ENCODE peak calls at places on chromosomes 1 and 21, in nine cellular contexts. S is left ventricle myocardium inferior; I is esophagus squamous epithelium; O is ovary; G is epithelial cell of esophagus; X is WTC11; J is AG10803; E is CD4-positive, alpha-beta T cell; R is nephron progenitor cell. M is an unnamed sample.

GRCh38 chr1:23574265-23574754 is 15.0 kb upstream of the ID3 start:
- DNase-seq in E (no peak), O (no peak), S (no peak), G (no peak), R (no peak), I (no peak), J (no peak), X (no peak), M (no peak)

GRCh38 chr1:39142394-39143060 is 62.0 kb upstream of the MACF1 start:
- DNase-seq in O (no peak), S (no peak), X (peak), E (no peak), J (peak), R (no peak), G (peak), I (no peak), M (no peak)

GRCh38 chr21:44500111-44500510 is 39.9 kb downstream of the KRTAP10-1 start:
- DNase-seq in S (no peak), O (no peak), X (no peak), E (no peak), G (no peak), I (no peak), R (no peak), J (no peak), M (no peak)

GRCh38 chr1:153652795-153653507 is 5.6 kb upstream of the SNAPIN start:
- DNase-seq in R (no peak), S (no peak), E (no peak), O (no peak), G (peak), X (no peak), J (peak), I (no peak), M (peak)

GRCh38 chr1:212414328-212415106 is at the start of gene PACC1:
- DNase-seq in E (peak), S (peak), O (peak), X (peak), G (peak), R (peak), J (peak), I (peak), M (peak)

GRCh38 chr1:69693921-69694320 is 126.2 kb downstream of the LRRC7 start:
- DNase-seq in G (peak), R (no peak), I (no peak), J (no peak), E (no peak), S (no peak), X (no peak), O (no peak), M (no peak)

GRCh38 chr1:229884765-229885164 is 182.3 kb upstream of the GALNT2 start:
- DNase-seq in R (no peak), E (no peak), S (no peak), G (no peak), J (no peak), I (no peak), X (peak), O (no peak), M (no peak)

GRCh38 chr1:14113841-14114567 is 414.0 kb downstream of the PRDM2 start:
- DNase-seq in O (peak), J (peak), X (peak), I (no peak), E (no peak), S (peak), R (peak), G (peak), M (peak)

GRCh38 chr21:34967509-34968289 is 81.4 kb downstream of the RUNX1 start:
- DNase-seq in S (no peak), X (no peak), J (no peak), R (no peak), O (no peak), I (no peak), E (no peak), G (peak), M (no peak)

GRCh38 chr1:35120458-35121133 is 41.4 kb downstream of the ZMYM1 start:
- DNase-seq in S (peak), I (no peak), G (no peak), O (peak), R (no peak), E (no peak), X (peak), J (peak), M (no peak)

GRCh38 chr1:42844592-42845140 is 1.7 kb upstream of the ZNF691 start:
- DNase-seq in X (no peak), I (no peak), J (peak), G (peak), R (no peak), S (no peak), O (no peak), E (no peak), M (no peak)

DNA sequence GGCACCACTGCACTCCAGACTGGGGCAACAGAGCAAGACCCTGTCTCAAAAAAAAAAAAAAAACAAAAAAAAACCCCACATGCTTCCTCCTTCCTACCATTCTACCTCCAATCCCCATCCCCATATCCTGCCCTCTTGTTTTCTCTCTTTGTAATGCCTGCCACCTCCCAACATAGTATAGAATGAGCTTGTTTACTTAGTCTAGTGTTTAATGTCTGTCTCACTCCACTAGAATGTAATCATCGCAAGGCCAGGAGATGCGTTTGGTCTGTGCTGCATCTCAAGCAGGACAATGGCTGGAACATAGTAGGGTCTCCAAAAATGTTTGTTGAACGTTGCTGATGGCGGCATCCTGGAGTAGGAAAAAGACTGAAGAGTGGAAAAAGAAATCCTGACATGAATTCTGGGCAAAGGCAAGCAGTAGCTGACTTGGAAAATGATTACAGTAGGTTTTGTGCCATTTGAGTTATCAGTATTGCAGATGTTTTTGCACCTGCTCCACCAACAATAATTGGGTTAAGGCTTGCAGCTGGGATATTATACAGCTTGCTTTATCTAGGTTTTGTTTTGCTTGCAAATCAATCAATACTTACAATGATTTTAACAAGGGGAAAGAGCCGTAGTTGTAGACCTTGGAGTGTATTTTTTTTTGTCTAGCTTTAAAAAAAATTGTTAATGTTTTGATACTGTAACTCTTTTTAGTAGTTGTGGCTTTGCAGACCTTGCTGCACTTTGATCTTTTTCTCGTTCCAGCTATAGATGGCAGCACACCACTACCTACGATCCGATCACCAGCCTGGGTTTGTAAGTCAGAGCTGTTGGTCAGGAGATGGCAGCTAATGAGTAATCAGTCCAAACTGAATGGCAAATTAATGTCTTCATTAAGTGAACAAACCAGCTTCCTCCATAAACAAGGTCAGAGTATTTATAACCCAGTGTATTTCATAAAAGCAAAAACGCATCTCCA is 62.4 kb downstream of the BACH1 start:
- DNase-seq in X (no peak), R (no peak), G (peak), S (no peak), E (no peak), I (no peak), J (no peak), O (no peak), M (no peak)
- TF ChIP-seq CTCF in X (no peak), R (no peak), G (peak), S (no peak), E (peak), I (no peak), J (no peak), O (no peak), M (no peak)

GRCh38 chr1:209985002-209985401 is 47.0 kb downstream of the SYT14 start:
- DNase-seq in I (no peak), E (no peak), G (no peak), J (no peak), R (no peak), X (no peak), O (no peak), S (no peak), M (no peak)

GRCh38 chr1:209988706-209989105 is 50.7 kb downstream of the SYT14 start:
- DNase-seq in J (no peak), I (no peak), O (no peak), E (no peak), S (no peak), X (no peak), G (peak), R (no peak), M (no peak)

GRCh38 chr1:209993061-209993830 is 55.2 kb downstream of the SYT14 start:
- DNase-seq in R (peak), E (no peak), I (no peak), S (no peak), X (no peak), G (no peak), J (no peak), O (no peak), M (no peak)

GRCh38 chr1:209983953-209984352 is 45.9 kb downstream of the SYT14 start:
- DNase-seq in O (no peak), S (no peak), G (no peak), X (no peak), R (no peak), I (no peak), J (no peak), E (no peak), M (no peak)

GRCh38 chr1:209989525-209989924 is 51.5 kb downstream of the SYT14 start:
- DNase-seq in S (no peak), E (no peak), J (peak), I (no peak), R (no peak), X (no peak), O (no peak), G (peak), M (peak)
- TF ChIP-seq CTCF in S (peak), E (peak), J (peak), I (no peak), R (no peak), X (no peak), O (no peak), G (no peak), M (no peak)

GRCh38 chr1:43847290-43847689 is 86.3 kb upstream of the ARTN start:
- DNase-seq in I (no peak), X (no peak), E (no peak), S (no peak), G (peak), J (peak), O (no peak), R (no peak), M (no peak)

GRCh38 chr1:43847882-43848281 is 85.7 kb upstream of the ARTN start:
- DNase-seq in E (no peak), J (no peak), S (no peak), R (no peak), X (no peak), O (no peak), I (no peak), G (no peak), M (no peak)

GRCh38 chr1:43850599-43851233 is 82.9 kb upstream of the ARTN start:
- DNase-seq in R (no peak), X (no peak), G (no peak), O (no peak), I (no peak), J (no peak), E (no peak), S (no peak), M (no peak)

GRCh38 chr1:43851561-43852338 is 81.9 kb upstream of the ARTN start:
- DNase-seq in R (no peak), E (no peak), X (no peak), S (no peak), I (no peak), J (no peak), G (no peak), O (no peak), M (no peak)

DNA sequence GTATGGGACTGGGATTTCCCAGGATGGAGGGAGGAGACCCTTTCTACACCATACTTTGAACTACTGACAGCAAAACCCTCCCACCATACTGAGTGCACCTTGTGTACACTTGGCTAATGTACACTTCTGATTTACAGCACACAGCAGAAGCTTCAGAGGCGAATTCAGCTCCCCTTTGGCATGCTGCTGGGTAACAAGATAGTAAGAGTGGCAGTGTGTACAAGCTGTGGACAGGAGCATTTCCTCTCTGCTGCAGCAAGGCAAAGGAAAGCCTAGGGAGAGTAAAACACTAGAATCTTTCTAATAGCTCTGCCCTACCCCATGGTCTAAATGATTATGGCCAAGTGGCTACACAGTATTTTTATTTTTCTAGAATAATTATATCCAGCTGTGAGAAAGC is 83.9 kb upstream of the ARTN start:
- DNase-seq in O (no peak), X (no peak), I (no peak), R (no peak), J (no peak), G (no peak), E (no peak), S (no peak), M (no peak)
- TF ChIP-seq CTCF in O (no peak), X (no peak), I (no peak), R (no peak), J (no peak), G (no peak), E (no peak), S (no peak), M (no peak)

DNA sequence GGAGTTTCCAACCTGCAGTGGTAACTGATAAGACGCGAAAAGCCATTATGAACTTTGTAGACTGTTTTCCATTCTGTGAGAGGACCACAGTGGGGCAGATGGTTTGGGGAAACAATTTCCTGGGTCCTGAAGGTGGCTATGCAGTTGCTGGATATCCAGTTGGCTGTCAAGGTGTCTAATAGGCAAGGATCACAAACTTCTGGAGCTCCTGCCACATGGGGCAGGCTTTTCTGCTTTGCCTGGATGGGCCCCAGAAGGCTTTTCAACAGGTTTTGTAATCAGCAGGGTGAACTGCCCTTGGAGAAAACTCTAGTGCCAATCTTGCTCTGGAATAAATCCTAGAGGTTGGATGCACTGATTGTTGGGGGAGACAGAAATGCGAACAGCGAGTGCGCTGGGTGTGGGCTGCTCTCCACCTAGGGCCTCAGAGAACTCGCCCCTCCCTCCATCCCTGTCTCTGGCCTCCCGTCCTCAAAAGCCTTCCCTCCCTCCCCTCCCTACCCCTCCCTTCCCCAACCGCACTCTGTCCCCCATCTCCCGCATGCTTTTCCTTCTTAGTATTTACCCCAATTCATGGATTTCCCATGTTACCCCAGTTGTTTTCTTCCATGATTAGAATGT is 210.3 kb upstream of the USP24 start:
- DNase-seq in O (no peak), S (no peak), R (no peak), G (no peak), E (no peak), J (no peak), I (no peak), X (no peak), M (no peak)
- TF ChIP-seq CTCF in O (no peak), S (no peak), R (no peak), G (peak), E (no peak), J (no peak), I (no peak), X (no peak), M (no peak)

GRCh38 chr1:54276617-54277450 is 76.9 kb downstream of the MRPL37 start:
- DNase-seq in S (peak), J (no peak), O (no peak), G (no peak), I (no peak), E (no peak), X (no peak), R (no peak), M (no peak)

GRCh38 chr1:54274881-54275280 is 74.9 kb downstream of the MRPL37 start:
- DNase-seq in O (no peak), R (no peak), S (no peak), E (no peak), X (no peak), G (no peak), I (no peak), J (no peak), M (no peak)

GRCh38 chr1:54273837-54274192 is 73.8 kb downstream of the MRPL37 start:
- DNase-seq in O (peak), S (peak), G (no peak), R (no peak), X (no peak), E (no peak), J (no peak), I (no peak), M (peak)

GRCh38 chr1:54274448-54274847 is 74.5 kb downstream of the MRPL37 start:
- DNase-seq in E (no peak), X (no peak), I (no peak), R (no peak), J (no peak), O (no peak), G (no peak), S (no peak), M (no peak)

DNA sequence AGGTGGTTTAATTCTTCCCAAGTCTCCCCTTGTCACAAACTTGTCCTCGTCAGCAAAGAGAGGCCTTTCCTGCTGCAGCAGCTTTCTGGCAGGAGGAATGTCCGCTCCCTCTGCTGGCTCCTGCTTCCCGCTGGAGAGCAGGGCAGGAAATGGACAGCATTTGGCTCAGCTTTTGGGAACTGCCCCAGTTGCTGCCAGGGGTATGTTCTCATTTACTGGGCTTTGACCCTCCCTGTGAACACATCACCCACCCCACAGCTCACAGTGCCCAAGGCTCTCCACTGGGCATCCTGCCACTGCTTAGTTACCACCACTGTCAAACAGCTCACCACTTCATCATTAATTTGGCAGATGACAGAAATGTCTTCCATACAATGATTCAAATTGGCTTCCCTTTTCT is 75.4 kb downstream of the MRPL37 start:
- DNase-seq in X (no peak), J (peak), G (peak), O (peak), I (no peak), E (no peak), R (no peak), S (peak), M (peak)
- TF ChIP-seq CTCF in X (no peak), J (peak), G (peak), O (peak), I (peak), E (no peak), R (no peak), S (peak), M (peak)

DNA sequence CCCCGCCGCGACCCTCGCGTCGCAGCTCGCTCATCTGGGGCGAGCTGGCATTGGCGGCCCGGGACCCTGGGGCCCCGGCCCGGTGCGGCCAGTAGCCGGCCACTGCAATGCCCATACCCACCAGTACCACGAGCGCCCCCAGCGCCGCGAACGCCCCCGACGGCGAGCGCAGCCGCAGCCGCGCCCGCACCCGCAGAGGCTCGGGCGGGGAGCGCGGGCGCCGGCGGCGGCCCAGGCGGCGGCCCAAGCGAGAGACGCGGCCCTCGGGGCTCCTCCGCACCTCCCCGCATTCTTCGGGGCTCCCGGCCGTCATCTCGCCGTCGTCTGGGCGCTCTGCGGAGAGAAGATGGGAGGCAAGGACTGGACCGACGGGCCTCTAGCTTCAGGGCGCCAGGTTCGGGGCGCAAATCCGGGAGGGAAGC is 2.2 kb downstream of the TMEM200B start:
- DNase-seq in R (peak), I (no peak), J (no peak), E (no peak), X (peak), G (no peak), S (no peak), O (peak), M (peak)
- TF ChIP-seq CTCF in R (no peak), I (no peak), J (no peak), E (peak), X (peak), G (no peak), S (peak), O (no peak), M (no peak)

DNA sequence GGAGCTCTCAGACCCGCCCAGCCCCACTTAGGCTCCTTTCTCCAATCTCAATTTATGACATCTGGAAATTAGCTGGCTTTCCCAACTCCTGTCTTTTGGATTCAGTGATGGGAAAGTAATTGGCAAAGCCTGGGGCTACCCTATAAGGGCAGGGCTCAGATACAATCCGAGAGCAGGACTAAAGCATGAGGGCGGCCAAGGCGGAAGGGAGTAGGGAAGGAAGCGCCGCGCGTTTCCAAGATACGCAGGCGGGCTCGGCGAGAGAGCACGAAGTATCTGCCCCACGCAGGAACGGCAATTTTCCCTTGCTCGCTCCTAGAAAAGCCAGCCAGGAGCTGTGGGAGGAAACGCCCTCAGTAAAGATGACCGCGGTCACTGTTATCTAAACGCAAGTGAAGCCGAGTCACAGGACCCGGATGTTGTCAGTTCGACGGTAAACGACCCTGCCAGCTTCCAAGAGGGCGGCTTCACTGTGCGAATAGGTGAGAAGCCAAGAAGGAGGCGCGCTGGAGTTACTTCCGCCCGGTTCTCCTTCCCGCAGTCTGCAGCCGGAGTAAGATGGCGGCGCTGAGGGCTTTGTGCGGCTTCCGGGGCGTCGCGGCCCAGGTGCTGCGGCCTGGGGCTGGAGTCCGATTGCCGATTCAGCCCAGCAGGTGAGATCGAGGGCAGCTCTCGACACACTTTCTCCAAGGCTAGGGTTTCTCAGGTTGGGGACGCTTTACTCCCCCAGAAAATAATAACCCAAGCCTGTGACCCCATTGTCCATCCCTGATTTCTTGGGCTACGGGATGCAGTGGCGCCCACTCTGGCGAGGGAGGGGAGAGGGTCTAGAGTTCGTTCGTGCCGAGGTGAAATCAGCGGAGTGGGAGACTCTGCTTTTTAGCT is at the start of gene NDUFS2:
- DNase-seq in O (peak), J (peak), I (peak), R (peak), G (peak), S (peak), E (peak), X (peak), M (peak)
- TF ChIP-seq CTCF in O (peak), J (peak), I (no peak), R (peak), G (no peak), S (no peak), E (no peak), X (no peak), M (peak)